ENCODE peak calls at places on chromosomes 12 and 14, in four cellular contexts. W is neural crest cell; E is kidney tubule cell; B is activated naive CD8-positive, alpha-beta T cell treated with anti-CD3 and anti-CD28 coated beads, Interleukin-2, amount 10 ng/mL, durations not matched to agents 7 days and 5 days. M is an unnamed sample.

GRCh38 chr12:103742349-103742784 is 98.7 kb downstream of the NT5DC3 start:
- DNase-seq in B (no peak), E (peak; percentile 39), W (no peak), M (no peak)

GRCh38 chr12:103930787-103931536 is 752 bp downstream of the HSP90B1 start:
- DNase-seq in B (peak; percentile 47), W (peak; percentile 6), E (peak; percentile 27), M (peak; percentile 28)

GRCh38 chr14:99257673-99258221 is 14.2 kb downstream of the BCL11B start:
- DNase-seq in E (no peak), B (peak; percentile 58), W (no peak), M (no peak)

GRCh38 chr12:22130671-22131070 is 84.7 kb downstream of the CMAS start:
- DNase-seq in E (no peak), W (no peak), B (no peak), M (no peak)

GRCh38 chr12:124357616-124358015 is 62.7 kb downstream of the RFLNA start:
- DNase-seq in B (no peak), W (no peak), E (no peak), M (no peak)

GRCh38 chr12:116880817-116881324 is 370 bp downstream of the HRK start:
- DNase-seq in W (peak; percentile 30), B (peak; percentile 73), E (peak; percentile 70), M (peak; percentile 71)

GRCh38 chr14:91873476-91874265 is 6.3 kb upstream of the TC2N start:
- DNase-seq in E (peak; percentile 94), B (peak; percentile 67), W (no peak), M (no peak)

GRCh38 chr12:93025145-93026103 is 96.3 kb upstream of the EEA1 start:
- DNase-seq in W (no peak), B (no peak), E (peak; percentile 59), M (no peak)

GRCh38 chr12:104715562-104716182 is 242.4 kb downstream of the SLC41A2 start:
- DNase-seq in W (no peak), B (no peak), E (no peak), M (no peak)

GRCh38 chr14:52876311-52876710 is 74.5 kb downstream of the FERMT2 start:
- DNase-seq in B (no peak), W (no peak), E (peak; percentile 14), M (no peak)

GRCh38 chr14:74610199-74610865 is 1.7 kb downstream of the LTBP2 start:
- DNase-seq in B (peak; percentile 34), W (no peak), E (no peak), M (no peak)

GRCh38 chr14:61696753-61697318 is 1.5 kb downstream of the HIF1A start:
- DNase-seq in B (no peak), E (peak; percentile 18), W (no peak), M (no peak)

GRCh38 chr14:96212896-96213295 is 8.3 kb downstream of the BDKRB2 start:
- DNase-seq in W (no peak), E (no peak), B (no peak), M (no peak)

GRCh38 chr12:100797786-100798580 is 3.4 kb downstream of the ANO4 start:
- DNase-seq in B (no peak), E (no peak), W (no peak), M (no peak)

GRCh38 chr14:22231022-22231421 is 358.0 kb downstream of the DAD1 start:
- DNase-seq in W (no peak), B (no peak), E (no peak), M (no peak)

GRCh38 chr12:51388066-51388799 is 3.0 kb downstream of the GALNT6 start:
- DNase-seq in B (no peak), E (no peak), W (no peak), M (no peak)

GRCh38 chr14:38762845-38763244 is 340.2 kb downstream of the SEC23A start:
- DNase-seq in B (no peak), E (no peak), W (no peak), M (no peak)

GRCh38 chr14:96176811-96177211 is 27.8 kb upstream of the BDKRB2 start:
- DNase-seq in B (no peak), E (no peak), W (no peak), M (no peak)

GRCh38 chr12:75478395-75478794 is 2.2 kb upstream of the GLIPR1 start:
- DNase-seq in W (no peak), E (no peak), B (no peak), M (no peak)

GRCh38 chr14:38297681-38298080 is 41.8 kb upstream of the CLEC14A start:
- DNase-seq in B (no peak), E (no peak), W (no peak), M (no peak)

GRCh38 chr12:107092669-107093546 is 441 bp downstream of the CRY1 start:
- DNase-seq in W (no peak), B (no peak), E (peak; percentile 73), M (peak; percentile 46)

GRCh38 chr14:74973003-74973614 is 17.7 kb upstream of the PGF start:
- DNase-seq in E (peak; percentile 16), B (peak; percentile 65), W (no peak), M (no peak)

GRCh38 chr12:3200032-3200617 is 122.9 kb downstream of the TSPAN9 start:
- DNase-seq in E (peak; percentile 29), B (peak; percentile 37), W (peak; percentile 75), M (peak; percentile 93)

GRCh38 chr12:11075642-11076041 is 13.5 kb upstream of the TAS2R46 start:
- DNase-seq in E (no peak), B (no peak), W (no peak), M (no peak)

GRCh38 chr12:121933522-121934317 is 15.3 kb downstream of the CFAP251 start:
- DNase-seq in W (no peak), B (no peak), E (peak; percentile 12), M (peak; percentile 62)

GRCh38 chr14:60090864-60091519 is 731 bp upstream of the PCNX4 start:
- DNase-seq in B (no peak), E (peak; percentile 49), W (no peak), M (no peak)

GRCh38 chr14:75190023-75190422 is 13.6 kb upstream of the TMED10 start:
- DNase-seq in B (no peak), W (no peak), E (no peak), M (no peak)

GRCh38 chr14:99519347-99519881 is 38.2 kb downstream of the CCNK start:
- DNase-seq in E (no peak), W (no peak), B (no peak), M (peak; percentile 8)

GRCh38 chr14:23071244-23071974 is 14.1 kb upstream of the CDH24 start:
- DNase-seq in E (peak; percentile 90), W (peak; percentile 73), B (peak; percentile 75), M (peak; percentile 82)

GRCh38 chr12:50581226-50582184 is 76.7 kb downstream of the DIP2B start:
- DNase-seq in B (no peak), E (peak; percentile 87), W (no peak), M (no peak)

GRCh38 chr12:110766311-110767154 is 23.8 kb upstream of the PPP1CC start:
- DNase-seq in E (no peak), W (no peak), B (no peak), M (no peak)